ENCODE peak calls at places on chromosomes 12 and 14, in ten cellular contexts. D is HEK293T; P is GM20000; Z is body of pancreas; S is NCI-H345; Q is posterior vena cava; G is mesendoderm; K is activated naive CD4-positive, alpha-beta T cell treated with anti-CD3 and anti-CD28 coated beads, Interleukin-2, amount 50 U/mL, for 72 hours; V is NCI-H1694 treated with DMSO at 0.1 percent for 48 hours; X is stimulated activated CD8-positive, alpha-beta memory T cell treated with anti-CD3 and anti-CD28 coated beads, Interleukin-2, amount 100 ng/mL, for 1 hour. A is an unnamed sample.

GRCh38 chr14:91068642-91069041 is 8.2 kb upstream of the RPS6KA5 start:
- DNase-seq in D (no peak), P (no peak), Z (no peak), S (no peak), Q (no peak), G (no peak), K (no peak), V (no peak), X (no peak), A (no peak)

GRCh38 chr12:132638541-132639408 is 20.2 kb downstream of the P2RX2 start:
- DNase-seq in D (peak; percentile 74), P (peak; percentile 58), Z (no peak), S (no peak), Q (peak; percentile 64), G (peak; percentile 50), K (no peak), V (peak; percentile 18), X (no peak), A (peak; percentile 28)

GRCh38 chr12:84862190-84862589 is 50.4 kb downstream of the SLC6A15 start:
- DNase-seq in D (no peak), P (no peak), Z (no peak), S (no peak), Q (no peak), G (no peak), K (no peak), V (no peak), X (no peak), A (no peak)

GRCh38 chr12:9364224-9365176 is 156.3 kb upstream of the PZP start:
- DNase-seq in D (no peak), P (peak; percentile 71), Z (no peak), S (no peak), Q (no peak), G (peak; percentile 88), K (peak; percentile 50), V (no peak), X (no peak), A (peak; percentile 9)

GRCh38 chr12:57935839-57936512 is 5.4 kb upstream of the ATP23 start:
- DNase-seq in D (peak; percentile 87), P (peak; percentile 85), Z (peak; percentile 93), S (peak; percentile 96), Q (peak; percentile 96), G (peak; percentile 98), K (peak; percentile 83), V (peak; percentile 84), X (peak; percentile 86), A (peak; percentile 96)

GRCh38 chr12:108214486-108214885 is 85.4 kb downstream of the WSCD2 start:
- DNase-seq in D (peak; percentile 38), P (peak; percentile 55), Z (peak; percentile 16), S (no peak), Q (no peak), G (peak; percentile 68), K (peak; percentile 13), V (no peak), X (no peak), A (no peak)

GRCh38 chr12:112183141-112183581 is 57.8 kb downstream of the TRAFD1 start:
- DNase-seq in D (no peak), P (peak; percentile 80), Z (no peak), S (no peak), Q (no peak), G (no peak), K (no peak), V (no peak), X (no peak), A (no peak)

GRCh38 chr14:29462772-29463171 is 464.9 kb downstream of the PRKD1 start:
- DNase-seq in D (no peak), P (no peak), Z (no peak), S (no peak), Q (no peak), G (no peak), K (no peak), V (peak; percentile 41), X (no peak), A (no peak)

GRCh38 chr12:33248364-33248763 is 191.3 kb downstream of the SYT10 start:
- DNase-seq in D (no peak), P (no peak), Z (no peak), S (no peak), Q (no peak), G (peak; percentile 29), K (no peak), V (no peak), X (no peak), A (no peak)

GRCh38 chr14:37584211-37585100 is 10.6 kb downstream of the FOXA1 start:
- DNase-seq in D (no peak), P (peak; percentile 29), Z (no peak), S (peak; percentile 66), Q (no peak), G (no peak), K (no peak), V (no peak), X (no peak), A (peak; percentile 22)

GRCh38 chr14:69741055-69741454 is 25.9 kb upstream of the SRSF5 start:
- DNase-seq in D (no peak), P (no peak), Z (no peak), S (no peak), Q (no peak), G (no peak), K (no peak), V (no peak), X (no peak), A (no peak)

GRCh38 chr14:77238356-77238755 is 32.6 kb downstream of the NGB start:
- DNase-seq in D (no peak), P (no peak), Z (no peak), S (no peak), Q (no peak), G (no peak), K (no peak), V (no peak), X (no peak), A (no peak)

GRCh38 chr12:103268831-103269514 is 226.8 kb downstream of the C12orf42 start:
- DNase-seq in D (no peak), P (no peak), Z (no peak), S (peak; percentile 91), Q (no peak), G (no peak), K (no peak), V (no peak), X (no peak), A (no peak)

GRCh38 chr12:66449531-66449930 is 147.2 kb downstream of the HELB start:
- DNase-seq in D (no peak), P (no peak), Z (no peak), S (no peak), Q (no peak), G (no peak), K (no peak), V (no peak), X (no peak), A (no peak)

GRCh38 chr14:92600318-92601053 is 86.9 kb downstream of the RIN3 start:
- DNase-seq in D (no peak), P (no peak), Z (no peak), S (no peak), Q (no peak), G (no peak), K (no peak), V (no peak), X (no peak), A (no peak)

GRCh38 chr12:119208626-119209061 is 29.9 kb downstream of the HSPB8 start:
- DNase-seq in D (no peak), P (no peak), Z (peak; percentile 17), S (no peak), Q (peak; percentile 93), G (peak; percentile 96), K (no peak), V (no peak), X (no peak), A (no peak)